ENCODE peak calls at places on chromosomes 5 and 9, in six cellular contexts. L is pancreas; N is Caco-2; G is naive thymus-derived CD4-positive, alpha-beta T cell; H is IMR-90; J is mucosa of descending colon. A is an unnamed sample. For H3K4me1, the result is how much of the 10 kb centered on the place peaks cover.

GRCh38 chr5:15513379-15513778 is 13.4 kb downstream of the FBXL7 start:
- DNase-seq in J (no peak), H (no peak), N (no peak), G (no peak), L (no peak), A (no peak)

GRCh38 chr9:136228107-136228875 is 17.3 kb downstream of the QSOX2 start:
- DNase-seq in J (no peak), H (peak), G (no peak), N (no peak), L (no peak), A (no peak)

GRCh38 chr5:138942861-138943260 is 67.7 kb upstream of the LRRTM2 start:
- DNase-seq in G (no peak), H (no peak), J (no peak), L (no peak), N (no peak), A (no peak)

GRCh38 chr5:15983392-15983791 is 196.2 kb downstream of the MARCHF11 start:
- DNase-seq in N (no peak), J (no peak), H (no peak), G (no peak), L (no peak), A (no peak)

GRCh38 chr9:17367035-17367434 is 211.8 kb upstream of the SH3GL2 start:
- DNase-seq in G (no peak), L (no peak), N (no peak), H (no peak), J (no peak), A (no peak)

GRCh38 chr5:73111536-73111935 is 8.8 kb upstream of the TMEM171 start:
- DNase-seq in J (no peak), G (no peak), N (no peak), H (no peak), L (no peak), A (no peak)

GRCh38 chr9:114684036-114684435 is 2.0 kb upstream of the TEX48 start:
- DNase-seq in J (no peak), H (no peak), N (no peak), G (no peak), L (no peak), A (no peak)

GRCh38 chr5:120614512-120614911 is 150.4 kb downstream of the PRR16 start:
- DNase-seq in J (no peak), N (no peak), L (no peak), H (peak), G (no peak), A (no peak)

GRCh38 chr5:146878471-146879172 is at the start of gene PPP2R2B:
- DNase-seq in N (peak), G (peak), J (peak), H (peak), L (peak), A (no peak)

GRCh38 chr5:176781638-176782570 is 28.5 kb upstream of the UNC5A start:
- DNase-seq in H (no peak), G (no peak), N (no peak), J (peak), L (no peak), A (no peak)

GRCh38 chr9:976258-976804 is at the start of gene DMRT3:
- DNase-seq in H (no peak), G (no peak), N (no peak), J (no peak), L (no peak), A (no peak)

GRCh38 chr9:83355024-83355444 is 183.2 kb downstream of the FRMD3 start:
- DNase-seq in J (no peak), N (no peak), G (no peak), L (no peak), H (peak), A (no peak)

GRCh38 chr5:57315941-57316340 is 142.1 kb downstream of the GPBP1 start:
- DNase-seq in L (no peak), G (no peak), H (no peak), N (no peak), J (no peak), A (no peak)

GRCh38 chr5:128455861-128456361 is 82.1 kb downstream of the FBN2 start:
- DNase-seq in J (no peak), G (no peak), H (no peak), N (no peak), L (no peak), A (no peak)

GRCh38 chr5:173829826-173830225 is 58.3 kb upstream of the CPEB4 start:
- DNase-seq in H (peak), G (no peak), N (no peak), J (no peak), L (no peak), A (no peak)

GRCh38 chr5:116046261-116046660 is 14.0 kb downstream of the ARL14EPL start:
- DNase-seq in G (no peak), L (no peak), J (no peak), N (no peak), H (no peak), A (no peak)

GRCh38 chr9:123923884-123924283 is 6.0 kb downstream of the DENND1A start:
- DNase-seq in J (no peak), H (no peak), N (no peak), G (no peak), L (no peak), A (no peak)

GRCh38 chr5:106880656-106881055 is 790.1 kb downstream of the EFNA5 start:
- DNase-seq in J (no peak), L (no peak), H (no peak), G (no peak), N (peak), A (no peak)

GRCh38 chr5:101915559-101915958 is 380.5 kb downstream of the SLCO4C1 start:
- DNase-seq in L (no peak), H (no peak), G (no peak), N (no peak), J (no peak), A (no peak)

GRCh38 chr9:4742246-4742645 is 1.2 kb upstream of the AK3 start:
- DNase-seq in H (no peak), J (no peak), G (no peak), N (no peak), L (no peak), A (no peak)

GRCh38 chr5:94969174-94969573 is 315.7 kb downstream of the MCTP1 start:
- DNase-seq in H (peak), L (no peak), G (no peak), N (no peak), J (no peak), A (no peak)

GRCh38 chr5:125317546-125317995 is 571.1 kb upstream of the ZNF608 start:
- DNase-seq in N (no peak), L (no peak), H (peak), G (no peak), J (no peak), A (no peak)

GRCh38 chr5:176639981-176640380 is 7.3 kb upstream of the TSPAN17 start:
- DNase-seq in N (no peak), J (no peak), L (no peak), H (no peak), G (no peak), A (no peak)

GRCh38 chr5:17343675-17344074 is 126.2 kb downstream of the BASP1 start:
- DNase-seq in L (peak), G (no peak), J (no peak), N (no peak), H (peak), A (no peak)

GRCh38 chr9:110106698-110107097 is 101.3 kb downstream of the C9orf152 start:
- DNase-seq in N (no peak), J (no peak), L (no peak), G (no peak), H (no peak), A (no peak)

GRCh38 chr9:110111868-110112267 is 96.1 kb downstream of the C9orf152 start:
- DNase-seq in L (no peak), G (no peak), N (peak), H (no peak), J (no peak), A (no peak)

GRCh38 chr9:110112792-110113191 is 95.2 kb downstream of the C9orf152 start:
- DNase-seq in N (no peak), L (no peak), H (no peak), G (no peak), J (no peak), A (no peak)

GRCh38 chr9:110110154-110110553 is 97.8 kb downstream of the C9orf152 start:
- DNase-seq in N (no peak), L (no peak), J (no peak), G (no peak), H (no peak), A (no peak)

DNA sequence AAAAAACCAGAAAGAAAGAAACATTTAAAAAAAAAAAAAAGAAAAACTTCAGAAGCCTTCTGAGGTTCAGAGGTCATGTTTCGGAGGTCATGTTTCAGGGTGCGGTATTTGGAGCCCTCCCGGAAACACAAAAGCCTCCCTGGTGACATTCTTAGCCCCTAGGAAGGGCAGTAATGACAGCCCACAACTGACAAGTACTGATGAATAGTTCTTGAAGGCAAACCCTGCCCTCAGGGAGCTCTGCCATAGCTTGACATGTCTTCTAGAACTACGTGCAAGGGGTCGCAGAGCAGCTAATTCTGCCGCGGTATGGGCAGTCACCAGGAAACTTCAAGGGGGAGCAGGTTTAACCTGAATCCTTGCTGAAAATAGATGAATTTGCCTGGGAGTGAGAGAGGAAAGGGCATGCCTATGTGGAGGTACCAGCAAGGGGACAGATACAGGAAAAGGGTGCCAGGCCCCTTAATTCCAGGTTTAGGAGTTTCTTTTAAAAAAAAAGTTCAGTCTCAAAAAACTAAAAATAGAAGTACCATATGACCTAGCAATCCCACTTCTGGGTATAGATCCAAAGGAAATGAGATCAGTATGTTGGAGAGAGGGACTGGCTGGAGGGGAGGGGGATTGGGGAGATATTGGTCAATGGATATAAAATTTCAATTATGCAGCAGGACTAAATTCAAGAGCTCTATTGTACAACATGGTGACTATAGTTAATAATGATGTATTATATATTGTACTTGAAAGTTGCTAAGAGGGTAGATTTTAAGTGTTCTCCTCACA is 98.4 kb downstream of the C9orf152 start:
- DNase-seq in H (no peak), N (peak), J (no peak), G (no peak), L (no peak), A (no peak)
- H3K4me1 ChIP-seq in H (under half), N (half or more), J (under half), G (under half), L (under half), A (under half)

DNA sequence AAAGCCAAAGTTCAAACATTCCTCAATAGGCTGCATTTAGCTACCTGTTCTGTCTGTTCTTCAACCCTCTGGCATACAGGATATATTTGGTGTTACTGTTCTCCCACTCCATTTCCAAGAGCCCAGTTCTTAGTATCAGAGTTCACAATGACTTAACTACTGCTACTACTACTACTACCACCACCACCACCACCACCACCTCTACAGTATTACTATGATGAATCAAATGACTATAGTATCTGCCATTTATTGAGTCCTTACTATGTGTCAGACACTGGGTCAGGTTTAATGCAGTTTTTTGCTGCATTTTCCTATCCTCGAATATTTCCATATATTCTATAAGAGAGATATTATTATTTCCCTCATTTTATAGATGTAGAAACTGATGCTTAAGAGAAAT is 937 bp upstream of the CD180 start:
- DNase-seq in J (no peak), L (no peak), G (no peak), H (no peak), N (no peak), A (no peak)
- H3K4me1 ChIP-seq in J (under half), L (under half), G (under half), H (under half), N (under half), A (under half)

GRCh38 chr5:134463991-134464760 is 52.5 kb upstream of the CDKN2AIPNL start:
- DNase-seq in J (no peak), G (no peak), N (peak), H (peak), L (no peak), A (no peak)

GRCh38 chr5:134466241-134467069 is 54.8 kb upstream of the CDKN2AIPNL start:
- DNase-seq in L (peak), N (no peak), H (peak), J (peak), G (peak), A (peak)

GRCh38 chr5:134465856-134466240 is 54.2 kb upstream of the CDKN2AIPNL start:
- DNase-seq in J (peak), L (peak), H (peak), G (no peak), N (peak), A (peak)

GRCh38 chr5:134463176-134463720 is 51.6 kb upstream of the CDKN2AIPNL start:
- DNase-seq in J (no peak), L (no peak), N (peak), H (no peak), G (no peak), A (no peak)

DNA sequence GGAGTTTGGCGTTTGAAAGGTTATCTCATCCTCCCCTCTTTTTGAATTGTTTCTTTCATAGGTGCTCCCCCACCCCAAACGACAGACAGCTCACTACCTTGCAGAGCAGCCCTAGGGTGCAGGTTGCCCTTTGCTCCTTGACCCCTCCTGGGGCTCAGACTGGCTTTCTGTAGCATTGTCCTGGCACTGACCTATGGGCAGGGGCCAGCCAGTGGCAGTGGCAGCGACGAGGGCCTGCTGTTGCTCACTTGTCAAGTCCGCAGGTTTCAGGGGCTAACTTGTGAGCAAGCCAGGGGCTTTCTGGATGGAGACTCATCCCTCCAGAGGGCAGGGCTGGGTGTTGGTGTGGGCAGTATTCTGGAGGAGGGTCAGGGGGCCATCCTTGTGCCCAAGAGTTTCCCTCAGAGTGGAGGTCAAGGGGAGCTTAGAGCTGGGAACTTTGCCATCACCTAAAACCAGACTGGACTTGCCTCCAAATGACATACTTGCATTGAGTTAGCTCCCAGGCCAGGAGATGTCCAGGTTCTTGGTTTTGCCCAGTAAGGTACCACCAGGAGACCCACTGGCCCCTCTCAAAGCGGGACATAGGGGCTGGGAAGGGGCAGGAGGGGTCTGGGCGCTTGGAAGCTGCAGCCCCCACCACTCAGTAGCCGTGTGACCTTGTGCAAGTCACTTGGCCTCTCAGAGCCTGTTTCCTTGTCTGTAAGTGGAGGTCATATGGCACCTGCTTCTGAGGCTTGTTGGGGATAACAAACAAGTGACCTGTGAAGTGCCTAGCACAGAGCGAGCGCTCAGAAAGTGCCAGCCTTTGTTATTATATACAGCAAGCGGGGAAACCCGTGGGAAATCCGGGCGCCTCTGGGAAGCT is 53.5 kb upstream of the CDKN2AIPNL start:
- DNase-seq in J (no peak), N (peak), H (no peak), L (peak), G (peak), A (no peak)
- H3K4me1 ChIP-seq in J (under half), N (under half), H (under half), L (under half), G (under half), A (under half)

GRCh38 chr9:77956555-77956954 is 75.1 kb downstream of the GNAQ start:
- DNase-seq in J (no peak), G (no peak), L (no peak), N (no peak), H (no peak), A (no peak)
- H3K4me1 ChIP-seq in J (under half), G (under half), L (under half), N (under half), H (under half), A (under half)

DNA sequence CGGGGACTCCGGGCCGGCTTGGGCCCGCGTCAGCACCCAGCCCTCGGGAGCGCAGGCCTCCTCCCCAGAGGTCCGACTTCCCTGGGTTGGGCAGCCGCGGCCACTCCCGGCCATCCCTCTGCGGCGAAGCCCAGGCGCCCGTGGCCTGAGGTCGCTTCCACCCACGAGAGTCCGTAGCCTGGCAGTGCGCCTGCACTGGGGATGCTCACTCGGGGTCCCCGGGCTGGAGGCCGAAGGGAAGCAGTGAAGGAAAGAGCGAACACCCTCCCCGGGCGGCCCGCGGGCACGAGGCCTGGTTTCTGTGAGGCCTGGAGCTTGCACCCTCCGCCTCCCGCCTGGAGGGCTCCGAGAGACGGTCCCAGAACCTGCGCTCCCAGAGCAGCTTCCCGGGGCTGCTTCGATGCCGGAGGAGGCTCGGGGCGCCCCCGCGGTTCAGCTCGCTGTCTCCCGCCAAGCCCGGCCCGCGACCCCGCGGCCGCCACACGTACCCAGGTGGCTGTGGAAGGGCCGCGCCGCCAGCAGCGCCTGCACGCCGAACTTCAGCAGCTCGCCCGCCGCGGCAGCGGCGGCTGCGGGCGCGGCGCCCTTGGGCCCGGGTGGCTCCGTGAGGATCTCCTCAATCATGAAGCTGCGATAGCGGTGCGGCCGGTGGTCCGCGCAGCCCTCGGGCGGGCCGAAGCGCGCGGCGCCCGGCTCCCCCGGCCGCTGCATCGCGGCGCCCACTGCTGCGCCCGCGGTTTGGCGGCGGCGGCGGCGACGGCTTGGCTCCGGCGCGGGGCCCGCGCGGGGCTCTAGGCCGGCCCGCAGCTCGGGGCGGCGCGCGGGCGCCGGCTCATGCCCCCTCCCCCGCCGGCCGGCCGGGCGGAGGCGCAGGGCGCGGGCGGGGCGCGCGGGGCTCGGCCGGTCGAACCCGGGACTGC is at the start of gene BARX1:
- DNase-seq in L (no peak), N (no peak), G (no peak), J (no peak), H (no peak), A (no peak)
- H3K4me1 ChIP-seq in L (under half), N (under half), G (under half), J (under half), H (under half), A (under half)

GRCh38 chr9:97176206-97176605 is 131.3 kb upstream of the CCDC180 start:
- DNase-seq in G (no peak), J (no peak), H (no peak), L (no peak), N (no peak), A (no peak)

GRCh38 chr9:97179616-97180015 is 127.8 kb upstream of the CCDC180 start:
- DNase-seq in G (no peak), J (no peak), H (no peak), L (no peak), N (no peak), A (no peak)
- H3K4me1 ChIP-seq in G (under half), J (under half), H (under half), L (under half), N (under half), A (under half)

DNA sequence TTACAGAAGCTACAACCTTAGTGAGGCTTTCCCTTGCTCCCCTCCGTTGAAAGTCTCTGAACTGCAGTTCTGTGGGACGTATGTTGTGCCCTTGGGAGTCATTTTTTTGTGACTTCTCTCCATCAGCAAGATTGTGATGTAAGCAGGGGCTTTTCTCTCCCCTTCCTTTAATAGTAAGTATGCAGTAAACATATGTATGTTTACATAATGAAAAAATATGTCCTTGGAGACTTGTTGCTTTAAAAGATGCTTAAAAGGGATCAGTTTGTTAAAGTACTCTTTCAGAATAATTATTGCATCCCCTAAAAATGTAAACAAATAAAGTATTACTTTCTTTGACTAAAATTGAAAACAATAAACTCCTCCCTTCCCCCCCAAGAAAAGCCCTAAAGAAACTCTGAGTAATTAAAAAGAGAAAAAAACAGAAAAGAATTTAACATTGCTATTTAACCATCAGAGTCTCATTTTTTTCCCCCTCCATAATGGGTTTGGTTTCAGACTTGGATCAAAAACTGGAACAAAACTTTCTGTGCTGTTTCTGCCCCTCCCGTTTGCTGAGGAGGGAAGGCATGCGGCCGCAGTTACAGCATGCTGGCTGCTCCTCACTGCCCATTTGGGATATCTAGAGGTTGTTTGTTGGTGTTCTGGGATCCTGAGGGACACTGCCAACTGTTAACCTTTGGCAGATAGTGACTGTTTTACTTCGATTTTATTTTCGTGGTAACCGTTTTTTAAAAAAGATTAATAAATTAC is 40.2 kb downstream of the TRIO start:
- DNase-seq in N (no peak), H (no peak), L (no peak), G (no peak), J (no peak), A (no peak)
- H3K4me1 ChIP-seq in N (under half), H (half or more), L (under half), G (under half), J (under half), A (under half)